ENCODE peak calls at places on chromosome 19, in eight cellular contexts. One of them, this sample, is unnamed.

GRCh38 chr19:34482380-34483250 is 1.1 kb downstream of the WTIP start:
- DNase-seq in occipital lobe: no peak
- DNase-seq in lower leg skin: no peak
- DNase-seq in adrenal gland: no peak
- DNase-seq in NAMALWA: no peak
- DNase-seq in fibroblast of mammary gland: peak; percentile 36
- DNase-seq in fibroblast of lung: peak; percentile 39
- DNase-seq in ureter: no peak
- DNase-seq in this sample: peak; percentile 61

GRCh38 chr19:41203371-41203770 is 10.4 kb downstream of the CYP2S1 start:
- DNase-seq in occipital lobe: no peak
- DNase-seq in lower leg skin: no peak
- DNase-seq in adrenal gland: no peak
- DNase-seq in NAMALWA: no peak
- DNase-seq in fibroblast of mammary gland: no peak
- DNase-seq in fibroblast of lung: no peak
- DNase-seq in ureter: no peak
- DNase-seq in this sample: no peak

GRCh38 chr19:34359140-34359953 is 5.6 kb upstream of the GPI start:
- DNase-seq in occipital lobe: peak; percentile 92
- DNase-seq in lower leg skin: peak; percentile 93
- DNase-seq in adrenal gland: peak; percentile 97
- DNase-seq in NAMALWA: peak; percentile 98
- DNase-seq in fibroblast of mammary gland: peak; percentile 95
- DNase-seq in fibroblast of lung: peak; percentile 97
- DNase-seq in ureter: peak; percentile 98
- DNase-seq in this sample: peak; percentile 97

GRCh38 chr19:15445807-15446376 is 3.9 kb downstream of the WIZ start:
- DNase-seq in occipital lobe: no peak
- DNase-seq in lower leg skin: no peak
- DNase-seq in adrenal gland: no peak
- DNase-seq in NAMALWA: no peak
- DNase-seq in fibroblast of mammary gland: no peak
- DNase-seq in fibroblast of lung: no peak
- DNase-seq in ureter: no peak
- DNase-seq in this sample: peak; percentile 46

GRCh38 chr19:8209111-8209964 is at the start of gene CERS4:
- DNase-seq in occipital lobe: peak; percentile 82
- DNase-seq in lower leg skin: peak; percentile 38
- DNase-seq in adrenal gland: peak; percentile 62
- DNase-seq in NAMALWA: peak; percentile 77
- DNase-seq in fibroblast of mammary gland: no peak
- DNase-seq in fibroblast of lung: peak; percentile 44
- DNase-seq in ureter: peak; percentile 76
- DNase-seq in this sample: peak; percentile 78

GRCh38 chr19:44972802-44973201 is 17.6 kb downstream of the CLPTM1 start:
- DNase-seq in occipital lobe: no peak
- DNase-seq in lower leg skin: no peak
- DNase-seq in adrenal gland: no peak
- DNase-seq in NAMALWA: no peak
- DNase-seq in fibroblast of mammary gland: no peak
- DNase-seq in fibroblast of lung: no peak
- DNase-seq in ureter: no peak
- DNase-seq in this sample: no peak

GRCh38 chr19:16614941-16615340 is 13.1 kb downstream of the MED26 start:
- DNase-seq in occipital lobe: no peak
- DNase-seq in lower leg skin: no peak
- DNase-seq in adrenal gland: no peak
- DNase-seq in NAMALWA: no peak
- DNase-seq in fibroblast of mammary gland: no peak
- DNase-seq in fibroblast of lung: no peak
- DNase-seq in ureter: no peak
- DNase-seq in this sample: no peak

GRCh38 chr19:47507031-47507430 is 7.8 kb downstream of the NAPA start:
- DNase-seq in occipital lobe: peak; percentile 78
- DNase-seq in lower leg skin: no peak
- DNase-seq in adrenal gland: peak; percentile 46
- DNase-seq in NAMALWA: no peak
- DNase-seq in fibroblast of mammary gland: no peak
- DNase-seq in fibroblast of lung: no peak
- DNase-seq in ureter: no peak
- DNase-seq in this sample: peak; percentile 84

GRCh38 chr19:43532571-43532961 is 422 bp upstream of the ZNF575 start:
- DNase-seq in occipital lobe: no peak
- DNase-seq in lower leg skin: peak; percentile 32
- DNase-seq in adrenal gland: peak; percentile 49
- DNase-seq in NAMALWA: no peak
- DNase-seq in fibroblast of mammary gland: no peak
- DNase-seq in fibroblast of lung: no peak
- DNase-seq in ureter: peak; percentile 66
- DNase-seq in this sample: peak; percentile 54

GRCh38 chr19:34838753-34839431 is 65.9 kb upstream of the ZNF599 start:
- DNase-seq in occipital lobe: no peak
- DNase-seq in lower leg skin: no peak
- DNase-seq in adrenal gland: no peak
- DNase-seq in NAMALWA: no peak
- DNase-seq in fibroblast of mammary gland: no peak
- DNase-seq in fibroblast of lung: peak; percentile 1
- DNase-seq in ureter: no peak
- DNase-seq in this sample: peak; percentile 33

GRCh38 chr19:6738726-6739389 is 622 bp upstream of the TRIP10 start:
- DNase-seq in occipital lobe: no peak
- DNase-seq in lower leg skin: peak; percentile 51
- DNase-seq in adrenal gland: peak; percentile 74
- DNase-seq in NAMALWA: no peak
- DNase-seq in fibroblast of mammary gland: peak; percentile 47
- DNase-seq in fibroblast of lung: no peak
- DNase-seq in ureter: peak; percentile 74
- DNase-seq in this sample: peak; percentile 61

GRCh38 chr19:45571457-45572220 is 13.0 kb downstream of the OPA3 start:
- DNase-seq in occipital lobe: no peak
- DNase-seq in lower leg skin: no peak
- DNase-seq in adrenal gland: no peak
- DNase-seq in NAMALWA: no peak
- DNase-seq in fibroblast of mammary gland: no peak
- DNase-seq in fibroblast of lung: no peak
- DNase-seq in ureter: no peak
- DNase-seq in this sample: no peak